ENCODE peak calls at places on chromosomes 2 and 18, in four cellular contexts. One of them, this sample, is unnamed. For H3K4me1, the result is how much of the 10 kb centered on the place peaks cover.

GRCh38 chr2:128630974-128631697 is 312.5 kb upstream of the HS6ST1 start:
- DNase-seq in esophagus squamous epithelium: no peak
- DNase-seq in lower lobe of right lung: no peak
- DNase-seq in spleen: peak
- DNase-seq in this sample: no peak

GRCh38 chr2:6780765-6781274 is 84.9 kb downstream of the CMPK2 start:
- DNase-seq in esophagus squamous epithelium: no peak
- DNase-seq in lower lobe of right lung: peak
- DNase-seq in spleen: peak
- DNase-seq in this sample: peak

GRCh38 chr2:66582975-66583842 is 148.3 kb downstream of the MEIS1 start:
- DNase-seq in esophagus squamous epithelium: no peak
- DNase-seq in lower lobe of right lung: no peak
- DNase-seq in spleen: no peak
- DNase-seq in this sample: no peak

GRCh38 chr18:50726960-50727589 is 92.7 kb downstream of the MRO start:
- DNase-seq in esophagus squamous epithelium: no peak
- DNase-seq in lower lobe of right lung: no peak
- DNase-seq in spleen: no peak
- DNase-seq in this sample: no peak

GRCh38 chr2:235537186-235537585 is 43.3 kb downstream of the AGAP1 start:
- DNase-seq in esophagus squamous epithelium: no peak
- DNase-seq in lower lobe of right lung: no peak
- DNase-seq in spleen: peak
- DNase-seq in this sample: no peak

GRCh38 chr2:40169430-40169829 is 282.5 kb downstream of the SLC8A1 start:
- DNase-seq in esophagus squamous epithelium: no peak
- DNase-seq in lower lobe of right lung: no peak
- DNase-seq in spleen: no peak
- DNase-seq in this sample: no peak

GRCh38 chr2:135096665-135097446 is 44.8 kb downstream of the RAB3GAP1 start:
- DNase-seq in esophagus squamous epithelium: no peak
- DNase-seq in lower lobe of right lung: no peak
- DNase-seq in spleen: no peak
- DNase-seq in this sample: no peak

GRCh38 chr2:28821295-28821958 is 10.8 kb downstream of the SPDYA start:
- DNase-seq in esophagus squamous epithelium: no peak
- DNase-seq in lower lobe of right lung: no peak
- DNase-seq in spleen: no peak
- DNase-seq in this sample: no peak

GRCh38 chr2:12484536-12485115 is 232.1 kb upstream of the TRIB2 start:
- DNase-seq in esophagus squamous epithelium: no peak
- DNase-seq in lower lobe of right lung: no peak
- DNase-seq in spleen: no peak
- DNase-seq in this sample: no peak

GRCh38 chr2:60312618-60313017 is 240.8 kb downstream of the BCL11A start:
- DNase-seq in esophagus squamous epithelium: no peak
- DNase-seq in lower lobe of right lung: no peak
- DNase-seq in spleen: no peak
- DNase-seq in this sample: no peak

GRCh38 chr2:43032894-43033270 is 193.5 kb downstream of the ZFP36L2 start:
- DNase-seq in esophagus squamous epithelium: no peak
- DNase-seq in lower lobe of right lung: no peak
- DNase-seq in spleen: peak
- DNase-seq in this sample: no peak

GRCh38 chr2:198054299-198054698 is 249.9 kb downstream of the PLCL1 start:
- DNase-seq in esophagus squamous epithelium: no peak
- DNase-seq in lower lobe of right lung: no peak
- DNase-seq in spleen: no peak
- DNase-seq in this sample: peak

GRCh38 chr2:120820885-120821279 is 85.2 kb downstream of the GLI2 start:
- DNase-seq in esophagus squamous epithelium: no peak
- DNase-seq in lower lobe of right lung: no peak
- DNase-seq in spleen: peak
- DNase-seq in this sample: peak

GRCh38 chr2:226892729-226893128 is 56.9 kb downstream of the RHBDD1 start:
- DNase-seq in esophagus squamous epithelium: no peak
- DNase-seq in lower lobe of right lung: no peak
- DNase-seq in spleen: no peak
- DNase-seq in this sample: no peak

GRCh38 chr18:57813245-57813644 is 10.1 kb upstream of the ATP8B1 start:
- DNase-seq in esophagus squamous epithelium: no peak
- DNase-seq in lower lobe of right lung: no peak
- DNase-seq in spleen: no peak
- DNase-seq in this sample: no peak

GRCh38 chr2:27431395-27431794 is 3.0 kb downstream of the NRBP1 start:
- DNase-seq in esophagus squamous epithelium: no peak
- DNase-seq in lower lobe of right lung: no peak
- DNase-seq in spleen: no peak
- DNase-seq in this sample: no peak

GRCh38 chr2:228658998-228659397 is 477.5 kb upstream of the SPHKAP start:
- DNase-seq in esophagus squamous epithelium: no peak
- DNase-seq in lower lobe of right lung: no peak
- DNase-seq in spleen: no peak
- DNase-seq in this sample: no peak

DNA sequence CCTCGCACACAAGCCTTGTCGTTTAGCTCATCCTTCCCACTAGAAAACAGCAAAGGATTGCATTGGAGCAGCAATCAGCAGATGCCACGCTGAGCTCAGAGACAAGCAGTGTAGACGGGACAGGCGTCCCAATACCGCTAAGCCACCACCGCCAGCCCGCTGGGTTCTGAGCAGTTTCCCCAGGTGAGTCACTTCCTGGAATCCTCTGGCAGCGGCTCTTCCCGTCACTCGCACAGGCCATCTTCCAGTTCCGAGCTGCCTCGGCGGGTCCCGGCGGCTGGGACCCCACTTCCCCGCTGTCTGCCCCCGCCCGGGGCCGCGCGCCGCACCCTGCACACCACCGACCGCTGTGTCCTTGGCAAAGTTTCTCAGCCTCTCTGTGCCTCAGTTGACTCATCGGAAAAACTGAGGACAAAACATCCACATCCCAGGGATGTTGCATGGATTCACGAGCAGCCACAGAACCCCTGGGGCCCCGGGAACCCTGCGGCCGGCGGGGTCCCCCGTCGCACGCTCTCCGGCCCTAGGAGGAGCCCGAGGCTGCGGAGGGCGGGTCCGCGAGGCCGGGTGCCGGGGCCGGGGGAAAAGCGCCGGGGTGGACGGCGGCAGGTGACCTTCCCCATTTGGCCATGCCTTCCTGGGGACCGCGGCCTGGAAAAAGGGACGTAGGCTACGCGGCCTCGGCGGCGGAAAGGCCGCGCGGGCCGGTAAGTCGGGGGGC is 576 bp downstream of the KDSR start:
- DNase-seq in esophagus squamous epithelium: no peak
- DNase-seq in lower lobe of right lung: peak
- DNase-seq in spleen: peak
- DNase-seq in this sample: peak
- TF ChIP-seq CTCF in esophagus squamous epithelium: no peak
- TF ChIP-seq CTCF in lower lobe of right lung: no peak
- TF ChIP-seq CTCF in spleen: no peak
- TF ChIP-seq CTCF in this sample: no peak

DNA sequence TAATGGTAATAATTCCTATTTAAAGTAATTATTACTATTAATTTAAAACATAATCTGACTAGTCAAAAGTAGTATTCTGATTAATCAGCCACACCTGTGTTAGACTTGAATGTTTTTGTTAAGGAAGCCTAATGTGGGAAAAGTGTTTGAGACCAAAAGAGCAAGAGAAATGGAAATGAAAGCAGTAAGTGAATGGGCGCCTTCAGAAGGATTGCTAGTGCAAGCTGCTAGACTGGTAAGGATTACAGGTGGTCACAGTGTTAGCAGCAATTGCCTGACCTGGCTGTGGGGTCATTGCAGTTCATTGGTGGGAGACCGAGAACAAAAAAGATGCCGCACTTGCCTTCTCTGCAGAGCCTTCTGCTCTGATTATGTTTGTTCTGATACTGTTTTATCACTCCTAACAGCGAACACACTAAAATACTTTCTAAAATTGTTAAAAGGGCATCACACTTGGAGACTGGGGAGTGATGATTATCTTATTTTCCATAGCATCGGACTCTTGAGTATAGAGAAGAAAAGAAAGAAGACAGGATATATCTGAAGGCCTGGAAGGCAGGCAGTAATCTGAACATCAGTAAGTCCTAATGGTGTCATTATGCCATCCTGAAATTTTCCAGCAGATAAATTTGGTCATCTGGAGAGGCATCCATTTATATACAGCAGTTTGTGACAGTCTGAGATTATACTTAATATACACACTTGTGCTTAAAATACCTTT is 5.8 kb downstream of the SOCS6 start:
- DNase-seq in esophagus squamous epithelium: no peak
- DNase-seq in lower lobe of right lung: no peak
- DNase-seq in spleen: no peak
- DNase-seq in this sample: no peak
- H3K4me1 ChIP-seq in esophagus squamous epithelium: half or more
- H3K4me1 ChIP-seq in lower lobe of right lung: half or more
- H3K4me1 ChIP-seq in spleen: under half
- H3K4me1 ChIP-seq in this sample: half or more

GRCh38 chr18:66048404-66048803 is 297.6 kb downstream of the CDH7 start:
- DNase-seq in esophagus squamous epithelium: no peak
- DNase-seq in lower lobe of right lung: no peak
- DNase-seq in spleen: no peak
- DNase-seq in this sample: no peak

GRCh38 chr18:66043009-66043408 is 292.2 kb downstream of the CDH7 start:
- DNase-seq in esophagus squamous epithelium: no peak
- DNase-seq in lower lobe of right lung: no peak
- DNase-seq in spleen: no peak
- DNase-seq in this sample: no peak

DNA sequence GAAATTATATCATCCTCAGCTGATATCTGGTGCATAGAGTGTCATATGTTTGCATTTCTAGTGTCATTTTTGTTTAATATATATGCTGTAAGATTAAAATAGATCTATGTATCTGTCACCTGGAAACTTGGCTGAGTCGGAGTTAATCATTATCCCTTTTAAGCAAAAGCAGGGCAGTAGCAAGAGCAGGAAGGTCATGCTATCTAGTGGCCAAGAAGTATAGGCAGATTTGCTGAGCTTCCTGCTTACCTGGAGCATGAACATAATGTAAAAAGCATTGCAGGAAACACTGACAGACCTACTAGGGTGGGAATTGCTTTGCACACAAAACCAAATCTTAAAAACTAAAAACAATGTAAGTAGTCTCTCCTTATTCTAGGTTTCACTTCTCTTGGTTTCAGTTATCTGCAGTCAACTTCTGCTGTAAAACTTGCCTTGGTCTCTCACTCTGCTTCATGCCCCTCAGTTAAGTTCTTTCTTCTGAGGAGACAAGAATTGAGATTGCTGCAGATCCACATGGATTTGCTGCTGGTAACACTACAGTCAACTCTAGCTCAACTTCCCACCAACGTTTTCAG is 295.3 kb downstream of the CDH7 start:
- DNase-seq in esophagus squamous epithelium: no peak
- DNase-seq in lower lobe of right lung: no peak
- DNase-seq in spleen: no peak
- DNase-seq in this sample: no peak
- TF ChIP-seq CTCF in esophagus squamous epithelium: no peak
- TF ChIP-seq CTCF in lower lobe of right lung: no peak
- TF ChIP-seq CTCF in spleen: no peak
- TF ChIP-seq CTCF in this sample: no peak

DNA sequence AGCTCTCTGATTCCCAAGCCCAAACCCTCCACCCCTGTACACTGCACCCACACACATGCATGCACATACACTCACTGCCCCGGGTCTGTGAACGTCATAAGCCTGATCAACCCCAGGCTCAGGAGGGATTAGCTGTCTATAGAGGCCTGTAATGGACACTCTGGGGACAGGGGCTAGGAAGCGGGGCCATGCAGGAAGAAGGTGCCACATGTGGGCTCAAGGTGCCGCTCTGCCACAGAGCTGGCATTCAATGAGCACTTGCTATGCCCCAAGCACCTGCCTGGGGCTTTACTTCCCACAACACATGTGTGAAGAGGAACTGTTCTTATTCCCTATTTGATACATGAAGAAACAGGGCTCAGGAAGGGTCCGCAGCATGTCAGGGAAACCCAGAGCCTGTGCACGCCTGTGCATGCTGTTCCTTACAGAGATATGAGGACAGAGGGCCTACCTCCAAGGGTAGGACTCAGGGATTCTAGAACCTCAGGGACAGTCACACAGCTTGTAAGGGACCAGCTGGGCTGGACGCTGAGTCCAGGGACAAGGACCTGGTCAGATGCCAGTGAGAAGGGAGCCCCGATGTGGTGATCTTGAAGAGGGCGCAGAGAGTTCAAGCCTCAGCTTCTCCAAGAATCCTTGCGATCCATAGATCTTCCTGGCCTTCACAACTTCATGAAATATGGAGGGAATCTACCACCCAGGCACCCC is 5.0 kb downstream of the BIN1 start:
- DNase-seq in esophagus squamous epithelium: no peak
- DNase-seq in lower lobe of right lung: peak
- DNase-seq in spleen: peak
- DNase-seq in this sample: no peak
- H3K4me1 ChIP-seq in esophagus squamous epithelium: half or more
- H3K4me1 ChIP-seq in lower lobe of right lung: under half
- H3K4me1 ChIP-seq in spleen: half or more
- H3K4me1 ChIP-seq in this sample: under half

DNA sequence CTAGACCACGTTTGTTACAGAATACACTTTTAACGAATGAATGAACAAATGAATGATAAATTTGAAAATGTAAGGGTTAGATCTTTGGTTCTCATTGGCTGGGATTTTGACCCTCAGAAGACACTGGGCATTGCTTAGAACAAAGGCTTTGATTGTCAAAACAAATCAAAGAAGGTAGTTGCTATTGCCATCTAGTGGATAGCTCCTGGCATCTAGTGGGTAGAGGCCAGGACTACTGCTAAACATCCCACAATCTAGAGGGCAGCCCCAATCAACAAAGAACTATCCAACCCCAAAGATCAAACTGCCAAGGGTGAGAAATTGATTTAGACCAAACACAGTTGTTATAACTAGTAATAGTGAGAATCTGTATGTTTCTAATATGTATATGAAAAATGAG is 552.3 kb downstream of the KCNJ3 start:
- DNase-seq in esophagus squamous epithelium: no peak
- DNase-seq in lower lobe of right lung: no peak
- DNase-seq in spleen: no peak
- DNase-seq in this sample: no peak
- TF ChIP-seq CTCF in esophagus squamous epithelium: no peak
- TF ChIP-seq CTCF in lower lobe of right lung: peak
- TF ChIP-seq CTCF in spleen: no peak
- TF ChIP-seq CTCF in this sample: no peak

DNA sequence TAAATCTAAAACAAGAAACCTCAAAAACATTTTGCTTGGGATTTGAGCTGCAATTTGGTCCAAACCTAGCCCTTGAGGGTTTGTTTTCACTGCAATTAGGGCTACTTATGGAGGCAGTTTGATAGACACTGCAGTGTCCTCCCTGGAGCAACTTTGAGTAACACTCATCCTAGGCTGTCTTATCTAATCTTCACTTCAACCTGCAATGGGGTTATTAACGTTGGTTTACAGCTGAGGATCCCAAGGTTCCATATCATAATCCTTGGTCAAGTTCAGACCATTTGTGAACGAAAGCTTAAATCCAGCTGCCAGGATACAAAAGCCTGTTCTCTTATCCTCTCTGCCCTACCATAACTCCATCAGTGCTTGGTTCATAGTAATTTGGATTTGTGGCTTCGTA is 2.5 kb downstream of the ANXA4 start:
- DNase-seq in esophagus squamous epithelium: no peak
- DNase-seq in lower lobe of right lung: no peak
- DNase-seq in spleen: no peak
- DNase-seq in this sample: no peak
- H3K4me1 ChIP-seq in esophagus squamous epithelium: half or more
- H3K4me1 ChIP-seq in lower lobe of right lung: half or more
- H3K4me1 ChIP-seq in spleen: under half
- H3K4me1 ChIP-seq in this sample: under half

GRCh38 chr2:223920109-223920508 is 25.0 kb downstream of the WDFY1 start:
- DNase-seq in esophagus squamous epithelium: no peak
- DNase-seq in lower lobe of right lung: no peak
- DNase-seq in spleen: no peak
- DNase-seq in this sample: no peak
- TF ChIP-seq CTCF in esophagus squamous epithelium: no peak
- TF ChIP-seq CTCF in lower lobe of right lung: no peak
- TF ChIP-seq CTCF in spleen: no peak
- TF ChIP-seq CTCF in this sample: no peak

This sample was measured in heart left ventricle.